ENCODE peak calls at places on chromosome 15, in four cellular contexts. One of them, this sample, is unnamed.

GRCh38 chr15:40410476-40410875 is 4.9 kb downstream of the IVD start:
- DNase-seq in CD4-positive, alpha-beta T cell: no peak
- DNase-seq in GM12864: no peak
- DNase-seq in adipocyte: no peak
- DNase-seq in this sample: no peak

GRCh38 chr15:44482088-44482487 is 54.7 kb downstream of the CTDSPL2 start:
- DNase-seq in CD4-positive, alpha-beta T cell: no peak
- DNase-seq in GM12864: no peak
- DNase-seq in adipocyte: no peak
- DNase-seq in this sample: no peak

GRCh38 chr15:75136118-75136517 is 65.6 kb upstream of the C15orf39 start:
- DNase-seq in CD4-positive, alpha-beta T cell: no peak
- DNase-seq in GM12864: no peak
- DNase-seq in adipocyte: no peak
- DNase-seq in this sample: no peak

GRCh38 chr15:42118650-42119531 is 24.5 kb upstream of the PLA2G4D start:
- DNase-seq in CD4-positive, alpha-beta T cell: no peak
- DNase-seq in GM12864: no peak
- DNase-seq in adipocyte: no peak
- DNase-seq in this sample: no peak

GRCh38 chr15:55267401-55268053 is 22.1 kb downstream of the RAB27A start:
- DNase-seq in CD4-positive, alpha-beta T cell: peak; percentile 68
- DNase-seq in GM12864: no peak
- DNase-seq in adipocyte: no peak
- DNase-seq in this sample: peak; percentile 76

GRCh38 chr15:99014803-99015676 is 7.4 kb upstream of the PGPEP1L start:
- DNase-seq in CD4-positive, alpha-beta T cell: no peak
- DNase-seq in GM12864: no peak
- DNase-seq in adipocyte: peak; percentile 82
- DNase-seq in this sample: no peak

GRCh38 chr15:88089019-88089603 is 167.4 kb downstream of the NTRK3 start:
- DNase-seq in CD4-positive, alpha-beta T cell: no peak
- DNase-seq in GM12864: no peak
- DNase-seq in adipocyte: no peak
- DNase-seq in this sample: no peak

GRCh38 chr15:60859996-60860494 is 369.1 kb downstream of the RORA start:
- DNase-seq in CD4-positive, alpha-beta T cell: no peak
- DNase-seq in GM12864: no peak
- DNase-seq in adipocyte: no peak
- DNase-seq in this sample: peak; percentile 34

GRCh38 chr15:49627407-49627877 is 6.6 kb downstream of the DTWD1 start:
- DNase-seq in CD4-positive, alpha-beta T cell: no peak
- DNase-seq in GM12864: no peak
- DNase-seq in adipocyte: peak; percentile 58
- DNase-seq in this sample: no peak

GRCh38 chr15:58541410-58542087 is 109.8 kb downstream of the LIPC start:
- DNase-seq in CD4-positive, alpha-beta T cell: no peak
- DNase-seq in GM12864: no peak
- DNase-seq in adipocyte: no peak
- DNase-seq in this sample: no peak

GRCh38 chr15:49314729-49315128 is 108.3 kb upstream of the FGF7 start:
- DNase-seq in CD4-positive, alpha-beta T cell: no peak
- DNase-seq in GM12864: no peak
- DNase-seq in adipocyte: no peak
- DNase-seq in this sample: no peak

GRCh38 chr15:40282144-40282869 is 557 bp downstream of the ANKRD63 start:
- DNase-seq in CD4-positive, alpha-beta T cell: peak; percentile 62
- DNase-seq in GM12864: no peak
- DNase-seq in adipocyte: peak; percentile 36
- DNase-seq in this sample: no peak

GRCh38 chr15:72604794-72605193 is 49.7 kb upstream of the GOLGA6B start:
- DNase-seq in CD4-positive, alpha-beta T cell: no peak
- DNase-seq in GM12864: no peak
- DNase-seq in adipocyte: no peak
- DNase-seq in this sample: no peak

GRCh38 chr15:70643783-70644125 is 119.6 kb downstream of the UACA start:
- DNase-seq in CD4-positive, alpha-beta T cell: no peak
- DNase-seq in GM12864: no peak
- DNase-seq in adipocyte: peak; percentile 32
- DNase-seq in this sample: no peak

GRCh38 chr15:25734680-25735355 is 128.3 kb downstream of the ATP10A start:
- DNase-seq in CD4-positive, alpha-beta T cell: no peak
- DNase-seq in GM12864: no peak
- DNase-seq in adipocyte: no peak
- DNase-seq in this sample: no peak